ENCODE peak calls at places on chromosomes 12 and 14, in nine cellular contexts. A, T, M, V, D, J, Q, K and U are unnamed samples.

GRCh38 chr12:29562167-29562776 is 64.8 kb upstream of the OVCH1 start:
- DNase-seq in Q (no peak), T (no peak), M (peak; percentile 60), D (no peak), V (no peak), K (peak; percentile 82), J (no peak), A (no peak), U (peak; percentile 98)

GRCh38 chr14:21102472-21103164 is 1.8 kb downstream of the TMEM253 start:
- DNase-seq in T (no peak), K (peak; percentile 13), A (no peak), M (no peak), Q (no peak), D (no peak), J (no peak), V (no peak), U (no peak)

GRCh38 chr14:99419905-99420304 is 60.8 kb downstream of the SETD3 start:
- DNase-seq in J (no peak), T (no peak), V (no peak), A (no peak), D (no peak), K (no peak), M (no peak), Q (no peak), U (no peak)

GRCh38 chr12:3261782-3262359 is 184.7 kb downstream of the TSPAN9 start:
- DNase-seq in T (no peak), A (no peak), D (no peak), J (no peak), V (no peak), M (no peak), K (peak; percentile 46), Q (no peak), U (no peak)

GRCh38 chr14:99792551-99793212 is 531 bp upstream of the EML1 start:
- DNase-seq in D (peak; percentile 16), M (peak; percentile 44), V (peak; percentile 39), A (peak; percentile 62), T (no peak), Q (no peak), J (no peak), K (peak; percentile 33), U (peak; percentile 22)

GRCh38 chr12:32605326-32606095 is 73.6 kb upstream of the DNM1L start:
- DNase-seq in V (no peak), Q (peak; percentile 30), M (no peak), D (no peak), J (no peak), A (no peak), T (no peak), K (no peak), U (no peak)

GRCh38 chr14:58635041-58635440 is 2.7 kb upstream of the DACT1 start:
- DNase-seq in J (no peak), V (no peak), A (no peak), D (no peak), Q (no peak), T (no peak), K (no peak), M (no peak), U (no peak)

GRCh38 chr12:11732023-11732422 is 82.5 kb downstream of the ETV6 start:
- DNase-seq in K (no peak), D (no peak), T (no peak), V (no peak), J (no peak), M (no peak), A (no peak), Q (no peak), U (no peak)

GRCh38 chr14:81286574-81287370 is 66.0 kb upstream of the GTF2A1 start:
- DNase-seq in A (no peak), M (no peak), J (no peak), K (peak; percentile 32), V (no peak), T (no peak), D (no peak), Q (no peak), U (no peak)

GRCh38 chr12:24560867-24561266 is 388.0 kb downstream of the BCAT1 start:
- DNase-seq in T (peak; percentile 20), J (no peak), M (peak; percentile 31), A (no peak), Q (no peak), V (no peak), D (no peak), K (no peak), U (peak; percentile 62)

GRCh38 chr14:65226824-65227604 is 124.7 kb upstream of the MAX start:
- DNase-seq in D (peak; percentile 80), T (no peak), Q (no peak), V (no peak), J (no peak), M (no peak), K (peak; percentile 79), A (no peak), U (peak; percentile 54)

GRCh38 chr12:126663304-126664094 is 1598.3 kb downstream of the AACS start:
- DNase-seq in V (no peak), K (peak; percentile 6), T (no peak), D (peak; percentile 61), A (no peak), M (no peak), Q (peak; percentile 21), J (peak; percentile 57), U (no peak)

GRCh38 chr14:100159107-100159864 is at the start of gene DEGS2:
- DNase-seq in J (peak; percentile 61), V (no peak), K (no peak), T (no peak), D (peak; percentile 23), A (no peak), Q (peak; percentile 60), M (peak; percentile 28), U (no peak)

GRCh38 chr12:31752450-31752849 is 23.6 kb upstream of the AMN1 start:
- DNase-seq in J (no peak), V (no peak), A (no peak), Q (no peak), M (no peak), T (no peak), D (no peak), K (no peak), U (no peak)

GRCh38 chr14:102295301-102295700 is 9.7 kb downstream of the MOK start:
- DNase-seq in Q (no peak), D (no peak), A (no peak), T (peak; percentile 24), M (no peak), V (no peak), K (peak; percentile 43), J (no peak), U (no peak)